ENCODE peak calls at places on chromosomes 5 and 9, in six cellular contexts. One of them, this sample, is unnamed.

GRCh38 chr9:111386386-111386785 is 56.4 kb upstream of the OR2K2 start:
- DNase-seq in GM12865: peak
- DNase-seq in activated CD8-positive, alpha-beta T cell treated with anti-CD3 and anti-CD28 coated beads for 36 hours: no peak
- DNase-seq in tibial nerve: no peak
- DNase-seq in HFF-Myc: no peak
- DNase-seq in fibroblast of pulmonary artery: no peak
- DNase-seq in this sample: no peak

GRCh38 chr9:136341042-136341655 is 13.8 kb downstream of the GPSM1 start:
- DNase-seq in GM12865: no peak
- DNase-seq in activated CD8-positive, alpha-beta T cell treated with anti-CD3 and anti-CD28 coated beads for 36 hours: no peak
- DNase-seq in tibial nerve: no peak
- DNase-seq in HFF-Myc: no peak
- DNase-seq in fibroblast of pulmonary artery: no peak
- DNase-seq in this sample: no peak

GRCh38 chr5:58497956-58498942 is 7.0 kb downstream of the GAPT start:
- DNase-seq in GM12865: no peak
- DNase-seq in activated CD8-positive, alpha-beta T cell treated with anti-CD3 and anti-CD28 coated beads for 36 hours: no peak
- DNase-seq in tibial nerve: no peak
- DNase-seq in HFF-Myc: peak
- DNase-seq in fibroblast of pulmonary artery: peak
- DNase-seq in this sample: no peak

GRCh38 chr5:181260720-181261319 is at the start of gene TRIM52:
- DNase-seq in GM12865: peak
- DNase-seq in activated CD8-positive, alpha-beta T cell treated with anti-CD3 and anti-CD28 coated beads for 36 hours: peak
- DNase-seq in tibial nerve: peak
- DNase-seq in HFF-Myc: peak
- DNase-seq in fibroblast of pulmonary artery: peak
- DNase-seq in this sample: peak

GRCh38 chr9:89483592-89484474 is 14.1 kb downstream of the SEMA4D start:
- DNase-seq in GM12865: peak
- DNase-seq in activated CD8-positive, alpha-beta T cell treated with anti-CD3 and anti-CD28 coated beads for 36 hours: peak
- DNase-seq in tibial nerve: no peak
- DNase-seq in HFF-Myc: no peak
- DNase-seq in fibroblast of pulmonary artery: no peak
- DNase-seq in this sample: peak

GRCh38 chr5:141223112-141223783 is at the start of gene PCDHB14:
- DNase-seq in GM12865: no peak
- DNase-seq in activated CD8-positive, alpha-beta T cell treated with anti-CD3 and anti-CD28 coated beads for 36 hours: no peak
- DNase-seq in tibial nerve: no peak
- DNase-seq in HFF-Myc: no peak
- DNase-seq in fibroblast of pulmonary artery: peak
- DNase-seq in this sample: no peak

GRCh38 chr5:115366223-115366622 is 69.8 kb upstream of the CCDC112 start:
- DNase-seq in GM12865: no peak
- DNase-seq in activated CD8-positive, alpha-beta T cell treated with anti-CD3 and anti-CD28 coated beads for 36 hours: no peak
- DNase-seq in tibial nerve: no peak
- DNase-seq in HFF-Myc: peak
- DNase-seq in fibroblast of pulmonary artery: peak
- DNase-seq in this sample: no peak

GRCh38 chr9:9855503-9856078 is 757.2 kb downstream of the PTPRD start:
- DNase-seq in GM12865: no peak
- DNase-seq in activated CD8-positive, alpha-beta T cell treated with anti-CD3 and anti-CD28 coated beads for 36 hours: no peak
- DNase-seq in tibial nerve: no peak
- DNase-seq in HFF-Myc: no peak
- DNase-seq in fibroblast of pulmonary artery: no peak
- DNase-seq in this sample: no peak

GRCh38 chr9:88280816-88281382 is 107.3 kb upstream of the SPIN1 start:
- DNase-seq in GM12865: no peak
- DNase-seq in activated CD8-positive, alpha-beta T cell treated with anti-CD3 and anti-CD28 coated beads for 36 hours: peak
- DNase-seq in tibial nerve: no peak
- DNase-seq in HFF-Myc: no peak
- DNase-seq in fibroblast of pulmonary artery: peak
- DNase-seq in this sample: no peak

GRCh38 chr9:127021664-127022337 is 100.6 kb downstream of the ANGPTL2 start:
- DNase-seq in GM12865: no peak
- DNase-seq in activated CD8-positive, alpha-beta T cell treated with anti-CD3 and anti-CD28 coated beads for 36 hours: no peak
- DNase-seq in tibial nerve: peak
- DNase-seq in HFF-Myc: peak
- DNase-seq in fibroblast of pulmonary artery: peak
- DNase-seq in this sample: no peak

GRCh38 chr9:133490201-133490681 is 11.3 kb upstream of the SLC2A6 start:
- DNase-seq in GM12865: no peak
- DNase-seq in activated CD8-positive, alpha-beta T cell treated with anti-CD3 and anti-CD28 coated beads for 36 hours: no peak
- DNase-seq in tibial nerve: no peak
- DNase-seq in HFF-Myc: no peak
- DNase-seq in fibroblast of pulmonary artery: no peak
- DNase-seq in this sample: no peak

GRCh38 chr5:79011219-79011836 is 26.2 kb upstream of the ARSB start:
- DNase-seq in GM12865: peak
- DNase-seq in activated CD8-positive, alpha-beta T cell treated with anti-CD3 and anti-CD28 coated beads for 36 hours: no peak
- DNase-seq in tibial nerve: no peak
- DNase-seq in HFF-Myc: no peak
- DNase-seq in fibroblast of pulmonary artery: peak
- DNase-seq in this sample: no peak

GRCh38 chr5:176538505-176538806 is 1.3 kb upstream of the RNF44 start:
- DNase-seq in GM12865: no peak
- DNase-seq in activated CD8-positive, alpha-beta T cell treated with anti-CD3 and anti-CD28 coated beads for 36 hours: no peak
- DNase-seq in tibial nerve: no peak
- DNase-seq in HFF-Myc: no peak
- DNase-seq in fibroblast of pulmonary artery: no peak
- DNase-seq in this sample: no peak

GRCh38 chr5:170312666-170313065 is 15.1 kb upstream of the LCP2 start:
- DNase-seq in GM12865: peak
- DNase-seq in activated CD8-positive, alpha-beta T cell treated with anti-CD3 and anti-CD28 coated beads for 36 hours: peak
- DNase-seq in tibial nerve: no peak
- DNase-seq in HFF-Myc: no peak
- DNase-seq in fibroblast of pulmonary artery: peak
- DNase-seq in this sample: no peak

GRCh38 chr5:15620501-15620900 is 120.5 kb downstream of the FBXL7 start:
- DNase-seq in GM12865: no peak
- DNase-seq in activated CD8-positive, alpha-beta T cell treated with anti-CD3 and anti-CD28 coated beads for 36 hours: no peak
- DNase-seq in tibial nerve: peak
- DNase-seq in HFF-Myc: peak
- DNase-seq in fibroblast of pulmonary artery: peak
- DNase-seq in this sample: no peak

GRCh38 chr5:158676642-158677489 is 422.9 kb downstream of the EBF1 start:
- DNase-seq in GM12865: peak
- DNase-seq in activated CD8-positive, alpha-beta T cell treated with anti-CD3 and anti-CD28 coated beads for 36 hours: peak
- DNase-seq in tibial nerve: no peak
- DNase-seq in HFF-Myc: no peak
- DNase-seq in fibroblast of pulmonary artery: no peak
- DNase-seq in this sample: peak

GRCh38 chr9:82021198-82021597 is 32.6 kb downstream of the SPATA31D1 start:
- DNase-seq in GM12865: no peak
- DNase-seq in activated CD8-positive, alpha-beta T cell treated with anti-CD3 and anti-CD28 coated beads for 36 hours: no peak
- DNase-seq in tibial nerve: no peak
- DNase-seq in HFF-Myc: peak
- DNase-seq in fibroblast of pulmonary artery: peak
- DNase-seq in this sample: no peak

GRCh38 chr5:135204151-135204600 is 170.1 kb upstream of the PITX1 start:
- DNase-seq in GM12865: no peak
- DNase-seq in activated CD8-positive, alpha-beta T cell treated with anti-CD3 and anti-CD28 coated beads for 36 hours: no peak
- DNase-seq in tibial nerve: no peak
- DNase-seq in HFF-Myc: no peak
- DNase-seq in fibroblast of pulmonary artery: no peak
- DNase-seq in this sample: no peak

GRCh38 chr9:121895836-121896544 is 197.1 kb downstream of the TTLL11 start:
- DNase-seq in GM12865: no peak
- DNase-seq in activated CD8-positive, alpha-beta T cell treated with anti-CD3 and anti-CD28 coated beads for 36 hours: no peak
- DNase-seq in tibial nerve: no peak
- DNase-seq in HFF-Myc: no peak
- DNase-seq in fibroblast of pulmonary artery: peak
- DNase-seq in this sample: no peak

GRCh38 chr9:15468113-15468512 is 42.7 kb downstream of the PSIP1 start:
- DNase-seq in GM12865: no peak
- DNase-seq in activated CD8-positive, alpha-beta T cell treated with anti-CD3 and anti-CD28 coated beads for 36 hours: no peak
- DNase-seq in tibial nerve: no peak
- DNase-seq in HFF-Myc: no peak
- DNase-seq in fibroblast of pulmonary artery: no peak
- DNase-seq in this sample: no peak

GRCh38 chr5:148729182-148729581 is 74.9 kb upstream of the HTR4 start:
- DNase-seq in GM12865: no peak
- DNase-seq in activated CD8-positive, alpha-beta T cell treated with anti-CD3 and anti-CD28 coated beads for 36 hours: no peak
- DNase-seq in tibial nerve: no peak
- DNase-seq in HFF-Myc: no peak
- DNase-seq in fibroblast of pulmonary artery: no peak
- DNase-seq in this sample: no peak

DNA sequence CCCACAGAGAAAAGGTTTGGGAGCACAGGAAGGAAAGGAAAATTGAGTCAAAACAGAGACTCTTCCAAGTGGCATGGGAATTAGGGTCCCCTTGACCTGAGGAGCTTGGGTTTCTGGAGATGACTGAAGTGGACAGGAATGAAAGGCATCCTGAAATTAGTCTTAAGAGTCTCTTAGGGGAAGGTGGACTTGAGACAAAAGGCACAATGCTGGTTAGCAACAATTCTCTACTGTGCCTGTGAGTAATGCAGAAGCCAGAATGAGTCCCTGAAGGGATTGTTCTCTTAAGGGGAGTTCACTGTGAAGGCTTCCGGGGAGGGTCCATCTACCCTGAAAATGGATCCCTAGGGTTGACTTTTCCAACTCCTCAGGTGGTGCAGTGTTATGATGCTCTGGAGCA is 58.4 kb upstream of the FOXE1 start:
- DNase-seq in GM12865: no peak
- DNase-seq in activated CD8-positive, alpha-beta T cell treated with anti-CD3 and anti-CD28 coated beads for 36 hours: no peak
- DNase-seq in tibial nerve: no peak
- DNase-seq in HFF-Myc: no peak
- DNase-seq in fibroblast of pulmonary artery: no peak
- DNase-seq in this sample: no peak
- TF ChIP-seq CTCF in GM12865: no peak
- TF ChIP-seq CTCF in activated CD8-positive, alpha-beta T cell treated with anti-CD3 and anti-CD28 coated beads for 36 hours: no peak
- TF ChIP-seq CTCF in tibial nerve: no peak
- TF ChIP-seq CTCF in HFF-Myc: no peak
- TF ChIP-seq CTCF in fibroblast of pulmonary artery: no peak
- TF ChIP-seq CTCF in this sample: no peak

GRCh38 chr9:92324889-92325268 is 271 bp downstream of the NOL8 start:
- DNase-seq in GM12865: no peak
- DNase-seq in activated CD8-positive, alpha-beta T cell treated with anti-CD3 and anti-CD28 coated beads for 36 hours: no peak
- DNase-seq in tibial nerve: no peak
- DNase-seq in HFF-Myc: no peak
- DNase-seq in fibroblast of pulmonary artery: no peak
- DNase-seq in this sample: no peak
- TF ChIP-seq CTCF in GM12865: no peak
- TF ChIP-seq CTCF in activated CD8-positive, alpha-beta T cell treated with anti-CD3 and anti-CD28 coated beads for 36 hours: no peak
- TF ChIP-seq CTCF in tibial nerve: no peak
- TF ChIP-seq CTCF in HFF-Myc: no peak
- TF ChIP-seq CTCF in fibroblast of pulmonary artery: no peak
- TF ChIP-seq CTCF in this sample: no peak

DNA sequence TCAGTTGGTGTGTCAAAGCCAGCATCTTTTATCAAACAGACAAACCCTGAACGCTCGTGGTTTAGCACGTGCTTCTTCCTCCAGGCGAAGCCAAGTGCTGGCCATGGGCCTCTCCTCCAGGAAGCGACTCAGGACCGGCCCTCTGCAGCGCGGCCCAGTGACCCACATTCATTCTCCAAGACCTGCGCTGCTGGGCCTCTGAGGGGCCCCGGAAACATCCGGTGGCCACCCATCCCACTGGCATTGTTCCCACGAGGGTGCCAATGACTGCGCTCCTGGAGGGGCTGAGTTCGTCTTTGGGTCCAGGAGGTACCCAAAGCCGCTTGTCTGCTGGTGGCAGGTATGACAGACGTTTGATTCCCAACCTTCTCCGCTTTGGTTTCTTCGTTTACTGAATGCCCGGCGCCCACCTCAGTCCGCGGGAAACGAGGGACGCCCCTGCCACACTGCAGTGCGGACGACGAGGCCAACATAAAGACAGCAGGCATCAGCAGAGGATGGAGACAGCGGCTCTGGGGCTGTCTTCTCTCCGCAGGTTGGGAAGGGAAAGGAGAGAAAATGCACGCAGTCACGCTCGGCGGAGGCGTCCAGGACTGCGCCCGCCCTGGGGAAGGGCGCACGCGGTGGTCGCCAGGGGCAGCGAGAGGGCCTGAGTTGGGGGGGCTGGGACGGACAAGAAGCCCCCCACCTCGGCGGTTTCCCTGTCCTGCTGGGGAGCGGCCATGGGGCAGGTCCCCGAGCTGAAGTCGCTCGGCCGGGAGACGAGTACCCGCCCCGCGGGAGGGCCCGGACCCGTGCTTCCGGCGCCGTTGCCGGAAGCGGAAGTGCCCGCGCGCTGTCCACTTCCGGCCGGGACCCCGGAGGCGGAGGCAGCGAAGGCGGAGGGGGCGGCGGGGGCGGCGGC is at the start of gene EXOC3:
- DNase-seq in GM12865: peak
- DNase-seq in activated CD8-positive, alpha-beta T cell treated with anti-CD3 and anti-CD28 coated beads for 36 hours: peak
- DNase-seq in tibial nerve: no peak
- DNase-seq in HFF-Myc: no peak
- DNase-seq in fibroblast of pulmonary artery: peak
- DNase-seq in this sample: peak
- TF ChIP-seq CTCF in GM12865: no peak
- TF ChIP-seq CTCF in activated CD8-positive, alpha-beta T cell treated with anti-CD3 and anti-CD28 coated beads for 36 hours: no peak
- TF ChIP-seq CTCF in tibial nerve: no peak
- TF ChIP-seq CTCF in HFF-Myc: no peak
- TF ChIP-seq CTCF in fibroblast of pulmonary artery: no peak
- TF ChIP-seq CTCF in this sample: no peak

GRCh38 chr5:61330341-61330878 is 1.6 kb upstream of the ZSWIM6 start:
- DNase-seq in GM12865: no peak
- DNase-seq in activated CD8-positive, alpha-beta T cell treated with anti-CD3 and anti-CD28 coated beads for 36 hours: peak
- DNase-seq in tibial nerve: no peak
- DNase-seq in HFF-Myc: no peak
- DNase-seq in fibroblast of pulmonary artery: peak
- DNase-seq in this sample: no peak

GRCh38 chr5:61329729-61330128 is 2.3 kb upstream of the ZSWIM6 start:
- DNase-seq in GM12865: peak
- DNase-seq in activated CD8-positive, alpha-beta T cell treated with anti-CD3 and anti-CD28 coated beads for 36 hours: peak
- DNase-seq in tibial nerve: no peak
- DNase-seq in HFF-Myc: no peak
- DNase-seq in fibroblast of pulmonary artery: peak
- DNase-seq in this sample: peak

GRCh38 chr5:61332369-61332745 is 299 bp downstream of the ZSWIM6 start:
- DNase-seq in GM12865: peak
- DNase-seq in activated CD8-positive, alpha-beta T cell treated with anti-CD3 and anti-CD28 coated beads for 36 hours: peak
- DNase-seq in tibial nerve: no peak
- DNase-seq in HFF-Myc: no peak
- DNase-seq in fibroblast of pulmonary artery: peak
- DNase-seq in this sample: peak

GRCh38 chr5:61331407-61332368 is at the start of gene ZSWIM6:
- DNase-seq in GM12865: peak
- DNase-seq in activated CD8-positive, alpha-beta T cell treated with anti-CD3 and anti-CD28 coated beads for 36 hours: peak
- DNase-seq in tibial nerve: peak
- DNase-seq in HFF-Myc: peak
- DNase-seq in fibroblast of pulmonary artery: peak
- DNase-seq in this sample: peak

DNA sequence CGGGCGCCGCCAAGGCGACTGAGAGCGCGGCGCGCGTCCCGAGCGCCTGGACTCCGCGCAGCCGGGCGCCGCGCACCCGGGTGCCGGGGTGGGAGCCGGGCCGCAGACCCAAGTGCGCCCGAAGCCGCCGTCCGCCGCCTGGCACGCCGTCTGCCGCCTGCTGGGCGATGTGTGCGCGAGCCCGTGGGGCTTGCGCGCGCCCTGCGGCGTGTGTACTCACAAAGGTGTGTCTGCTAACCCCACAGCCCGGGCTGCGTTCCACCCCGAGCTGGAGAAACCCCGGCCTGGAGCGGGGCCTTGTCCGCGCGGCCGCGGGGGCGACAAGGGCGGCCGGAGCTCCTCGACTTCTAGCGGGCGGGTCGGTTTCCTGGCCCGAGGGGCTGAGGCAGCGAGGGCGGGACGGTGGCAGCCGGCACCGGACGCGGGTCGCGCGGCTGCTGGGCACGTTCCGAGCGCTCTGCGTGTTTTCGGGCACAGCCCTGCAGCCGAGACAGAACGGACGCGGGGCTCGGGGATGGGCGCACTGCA is 1.1 kb upstream of the ZSWIM6 start:
- DNase-seq in GM12865: peak
- DNase-seq in activated CD8-positive, alpha-beta T cell treated with anti-CD3 and anti-CD28 coated beads for 36 hours: peak
- DNase-seq in tibial nerve: peak
- DNase-seq in HFF-Myc: no peak
- DNase-seq in fibroblast of pulmonary artery: peak
- DNase-seq in this sample: peak
- TF ChIP-seq CTCF in GM12865: peak
- TF ChIP-seq CTCF in activated CD8-positive, alpha-beta T cell treated with anti-CD3 and anti-CD28 coated beads for 36 hours: peak
- TF ChIP-seq CTCF in tibial nerve: peak
- TF ChIP-seq CTCF in HFF-Myc: peak
- TF ChIP-seq CTCF in fibroblast of pulmonary artery: peak
- TF ChIP-seq CTCF in this sample: peak

This sample was measured in GM20000.